ENCODE peak calls at places on chromosomes 6 and 20, in five cellular contexts. J is A549, R is HepG2, Z is GM23338, V is SK-N-SH. Y is an unnamed sample.

GRCh38 chr6:156538875-156539660 is 238.1 kb upstream of the ARID1B start:
- DNase-seq in J (no peak), R (no peak), Z (peak; percentile 52), V (no peak), Y (no peak)

GRCh38 chr20:3407426-3408250 is at the start of gene DNAAF9:
- DNase-seq in J (peak; percentile 92), R (peak; percentile 81), Z (peak; percentile 80), V (peak; percentile 95), Y (no peak)

GRCh38 chr6:31446481-31446880 is 43.1 kb downstream of the MICA start:
- DNase-seq in J (no peak), R (no peak), Z (no peak), V (no peak), Y (no peak)

GRCh38 chr6:135909737-135910387 is 58.4 kb downstream of the PDE7B start:
- DNase-seq in J (peak; percentile 7), R (peak; percentile 70), Z (peak; percentile 92), V (peak; percentile 41), Y (no peak)

GRCh38 chr20:41848180-41848579 is 230.0 kb upstream of the CHD6 start:
- DNase-seq in J (no peak), R (peak; percentile 29), Z (peak; percentile 44), V (no peak), Y (no peak)

GRCh38 chr6:73653571-73654424 is at the start of gene SLC17A5:
- DNase-seq in J (peak; percentile 87), R (peak; percentile 91), Z (peak; percentile 97), V (peak; percentile 95), Y (peak; percentile 75)

GRCh38 chr20:14950633-14951032 is 613.2 kb upstream of the FLRT3 start:
- DNase-seq in J (no peak), R (no peak), Z (no peak), V (no peak), Y (no peak)

GRCh38 chr6:107971181-107971580 is 13.2 kb upstream of the SEC63 start:
- DNase-seq in J (no peak), R (no peak), Z (no peak), V (no peak), Y (no peak)

GRCh38 chr6:170027111-170028043 is 263.5 kb downstream of the DLL1 start:
- DNase-seq in J (no peak), R (no peak), Z (no peak), V (no peak), Y (no peak)

GRCh38 chr6:40353967-40354452 is 233.2 kb downstream of the LRFN2 start:
- DNase-seq in J (no peak), R (no peak), Z (no peak), V (no peak), Y (no peak)

GRCh38 chr6:55756711-55757110 is 118.7 kb downstream of the BMP5 start:
- DNase-seq in J (no peak), R (no peak), Z (no peak), V (no peak), Y (no peak)

GRCh38 chr6:105875974-105876640 is 210.0 kb upstream of the PRDM1 start:
- DNase-seq in J (no peak), R (no peak), Z (no peak), V (no peak), Y (no peak)

GRCh38 chr6:168583126-168583525 is 142.1 kb downstream of the SMOC2 start:
- DNase-seq in J (no peak), R (no peak), Z (no peak), V (no peak), Y (no peak)

GRCh38 chr6:108165714-108166663 is at the start of gene NR2E1:
- DNase-seq in J (no peak), R (no peak), Z (peak; percentile 84), V (peak; percentile 70), Y (no peak)

GRCh38 chr20:18688676-18689075 is 100.8 kb downstream of the DTD1 start:
- DNase-seq in J (no peak), R (no peak), Z (peak; percentile 42), V (no peak), Y (no peak)

GRCh38 chr6:156828280-156828703 is 51.1 kb downstream of the ARID1B start:
- DNase-seq in J (peak; percentile 37), R (peak; percentile 39), Z (no peak), V (no peak), Y (peak; percentile 50)

GRCh38 chr6:155384343-155384742 is 70.1 kb upstream of the TFB1M start:
- DNase-seq in J (no peak), R (no peak), Z (no peak), V (no peak), Y (no peak)

GRCh38 chr6:82322386-82322785 is 41.2 kb upstream of the TPBG start:
- DNase-seq in J (no peak), R (no peak), Z (no peak), V (no peak), Y (no peak)

GRCh38 chr6:117502580-117502979 is 20.1 kb downstream of the DCBLD1 start:
- DNase-seq in J (no peak), R (no peak), Z (no peak), V (no peak), Y (no peak)

GRCh38 chr6:40075051-40075445 is 140.8 kb upstream of the MOCS1 start:
- DNase-seq in J (no peak), R (no peak), Z (no peak), V (no peak), Y (no peak)

GRCh38 chr6:112035446-112035845 is 18.5 kb upstream of the CCN6 start:
- DNase-seq in J (no peak), R (no peak), Z (no peak), V (no peak), Y (no peak)

GRCh38 chr6:150868759-150869158 is 3.3 kb downstream of the MTHFD1L start:
- DNase-seq in J (no peak), R (no peak), Z (no peak), V (no peak), Y (no peak)

GRCh38 chr6:150867117-150867516 is 1.6 kb downstream of the MTHFD1L start:
- DNase-seq in J (no peak), R (no peak), Z (peak; percentile 25), V (no peak), Y (no peak)

GRCh38 chr6:150865043-150865405 is 478 bp upstream of the MTHFD1L start:
- DNase-seq in J (no peak), R (no peak), Z (no peak), V (no peak), Y (no peak)

GRCh38 chr6:150865406-150866146 is at the start of gene MTHFD1L:
- DNase-seq in J (peak; percentile 85), R (peak; percentile 73), Z (peak; percentile 87), V (peak; percentile 93), Y (no peak)

GRCh38 chr6:150866147-150867073 is 908 bp downstream of the MTHFD1L start:
- DNase-seq in J (peak; percentile 64), R (peak; percentile 83), Z (peak; percentile 93), V (peak; percentile 97), Y (no peak)
- TF ChIP-seq REST in J (no peak), R (no peak), Z (no peak), V (no peak), Y (no peak)

DNA sequence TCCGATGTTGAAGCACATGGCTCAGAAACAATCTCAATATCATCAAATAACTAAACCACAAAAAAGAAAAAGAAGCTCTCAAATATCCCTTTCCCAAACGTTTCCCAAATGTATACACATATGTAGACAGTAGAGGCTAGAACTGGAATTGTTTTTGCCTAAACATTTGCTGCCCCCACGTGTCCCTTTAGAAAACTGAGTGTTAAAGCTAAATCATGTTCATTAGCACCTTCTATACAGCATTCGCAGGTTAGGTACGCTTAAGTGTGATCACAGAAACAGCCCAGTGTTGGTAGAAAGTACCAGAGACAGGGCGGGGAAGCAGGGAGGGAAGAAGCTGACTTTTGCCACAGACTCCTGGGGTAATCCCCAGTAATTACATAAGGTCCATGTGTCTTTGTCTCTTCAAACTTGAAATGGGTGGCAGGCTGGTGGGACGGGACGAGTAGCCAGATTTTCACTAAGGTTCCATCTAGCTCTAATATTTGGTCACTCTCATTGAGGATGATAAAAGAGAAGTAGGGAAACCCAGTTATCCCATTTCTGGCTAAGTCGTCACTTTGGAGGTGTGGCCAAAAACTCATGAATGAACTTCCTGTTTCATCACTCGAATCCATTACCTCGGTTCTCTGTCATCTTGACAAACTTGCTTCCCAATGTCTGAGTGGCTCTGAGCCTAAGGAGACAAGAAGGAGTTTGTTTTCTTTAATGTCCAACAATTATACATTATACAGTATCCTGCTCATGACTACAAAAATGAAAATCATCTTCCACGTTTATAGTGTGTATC is 15.0 kb upstream of the TFAP2A start:
- DNase-seq in J (no peak), R (peak; percentile 50), Z (peak; percentile 78), V (peak; percentile 31), Y (no peak)
- TF ChIP-seq CTCF in J (peak; percentile 75), R (peak; percentile 79), Z (peak; percentile 85), V (peak; percentile 72), Y (peak; percentile 77)

GRCh38 chr6:5906340-5906670 is 100.4 kb downstream of the NRN1 start:
- DNase-seq in J (no peak), R (no peak), Z (no peak), V (no peak), Y (no peak)

GRCh38 chr6:5904527-5904926 is 102.2 kb downstream of the NRN1 start:
- DNase-seq in J (no peak), R (no peak), Z (peak; percentile 23), V (no peak), Y (no peak)

GRCh38 chr6:5906842-5907241 is 99.9 kb downstream of the NRN1 start:
- DNase-seq in J (no peak), R (no peak), Z (no peak), V (no peak), Y (no peak)

DNA sequence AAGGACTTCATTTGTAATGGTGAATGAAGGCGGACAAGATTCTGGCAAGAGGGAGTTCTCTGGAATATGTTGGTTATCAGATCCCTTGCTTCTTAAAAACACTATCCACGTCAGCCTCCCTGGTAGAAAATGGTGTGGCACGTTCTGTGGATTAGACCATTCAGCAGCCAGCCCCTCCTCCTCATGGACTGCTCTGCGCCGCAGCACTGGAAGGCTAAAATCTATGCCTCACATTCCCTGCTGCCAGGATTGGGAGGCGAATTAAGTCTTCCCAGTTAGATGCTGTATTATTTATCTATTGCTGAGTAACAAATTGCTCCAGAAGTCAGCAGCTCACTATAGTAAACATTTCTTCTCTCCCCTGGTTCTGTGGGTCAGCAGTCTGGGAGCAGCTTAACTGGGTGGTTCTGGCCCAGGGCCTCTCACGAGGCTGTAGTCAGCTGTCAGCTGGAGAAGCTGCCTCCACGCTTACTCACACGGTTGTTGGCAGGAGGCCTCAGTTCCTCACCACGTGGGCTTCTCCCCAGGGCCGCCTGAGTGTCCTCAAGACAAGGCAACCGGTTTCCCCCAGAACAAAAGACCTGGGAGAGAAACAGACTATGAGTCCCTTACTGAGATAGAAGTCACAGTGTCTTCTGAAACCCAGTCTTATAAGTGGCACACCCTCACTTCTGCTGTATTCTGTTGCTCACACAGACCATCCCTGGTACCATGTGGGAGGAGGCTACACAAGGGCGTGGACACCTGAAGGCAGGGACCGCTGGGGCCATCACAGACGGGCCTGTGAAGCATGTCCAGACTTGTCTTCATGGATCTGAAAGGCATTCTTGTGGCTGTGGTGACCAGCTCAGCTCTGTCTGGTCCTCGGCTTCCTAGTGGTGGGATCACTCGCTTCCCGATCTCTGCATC is 101.0 kb downstream of the NRN1 start:
- DNase-seq in J (no peak), R (no peak), Z (no peak), V (no peak), Y (no peak)
- TF ChIP-seq REST in J (no peak), R (no peak), Z (no peak), V (no peak), Y (no peak)

DNA sequence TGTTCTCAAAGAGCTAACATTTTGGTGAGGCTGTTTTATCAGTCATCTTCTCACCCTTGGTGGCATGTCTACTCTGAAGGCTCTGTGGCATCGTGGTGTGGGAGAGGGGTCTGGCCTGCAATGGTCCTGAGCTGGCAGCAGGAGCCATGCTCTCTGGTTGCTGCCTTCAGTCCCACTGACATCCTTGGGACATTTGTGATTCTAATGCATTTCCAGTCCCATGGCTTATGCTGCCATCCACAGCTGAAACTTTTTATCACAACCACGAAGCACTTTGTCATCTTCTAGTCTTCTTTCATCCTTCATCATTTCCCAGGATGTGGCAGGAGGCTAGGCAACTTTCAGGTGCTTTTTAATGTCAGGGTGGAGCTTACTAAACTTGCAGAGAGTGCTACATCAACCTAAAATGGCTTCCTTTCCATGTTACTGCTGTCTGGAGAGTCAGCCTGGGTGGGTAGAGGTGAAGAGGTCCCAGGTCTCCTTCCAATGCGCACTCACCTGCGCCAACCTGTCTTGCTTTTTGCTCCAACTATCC is 77.1 kb downstream of the GPR63 start:
- DNase-seq in J (no peak), R (no peak), Z (peak; percentile 15), V (peak; percentile 17), Y (no peak)
- TF ChIP-seq CTCF in J (no peak), R (no peak), Z (peak; percentile 58), V (no peak), Y (no peak)

Y was measured in Panc1.